ENCODE peak calls at places on chromosome 2, in six cellular contexts. Y, B, Z, N, W and S are unnamed samples.

GRCh38 chr2:42493885-42494433 is at the start of gene KCNG3:
- DNase-seq in B (no peak), W (peak), Y (no peak), Z (peak), N (peak), S (peak)

GRCh38 chr2:134347756-134348155 is 93.9 kb downstream of the MGAT5 start:
- DNase-seq in B (no peak), Z (no peak), Y (no peak), N (no peak), W (no peak), S (no peak)

GRCh38 chr2:120367649-120368048 is 21.7 kb downstream of the INHBB start:
- DNase-seq in Y (no peak), Z (no peak), W (no peak), N (peak), B (peak), S (peak)

GRCh38 chr2:121258066-121258465 is 26.9 kb downstream of the TFCP2L1 start:
- DNase-seq in W (no peak), B (no peak), Z (no peak), N (no peak), Y (no peak), S (no peak)

GRCh38 chr2:215416656-215417055 is 19.2 kb downstream of the FN1 start:
- DNase-seq in Z (no peak), N (no peak), W (no peak), B (no peak), Y (no peak), S (no peak)

GRCh38 chr2:20604401-20604911 is 46.4 kb downstream of the HS1BP3 start:
- DNase-seq in W (peak), B (no peak), N (no peak), Z (peak), Y (no peak), S (no peak)

GRCh38 chr2:186427970-186428369 is 58.1 kb upstream of the ZC3H15 start:
- DNase-seq in Z (no peak), W (no peak), N (no peak), Y (no peak), B (no peak), S (no peak)

GRCh38 chr2:204718607-204719006 is 173.3 kb downstream of the PARD3B start:
- DNase-seq in B (no peak), N (no peak), Y (no peak), Z (no peak), W (no peak), S (no peak)